ENCODE peak calls at places on chromosomes 2 and 18, in five cellular contexts. C, V, O, U and K are unnamed samples.
A peak's percentile ranks its signal among the peaks of the same experiment; 100 is the strongest.

GRCh38 chr2:33246432-33246831 is 230.0 kb upstream of the RASGRP3 start:
- DNase-seq in C (no peak), V (no peak), O (no peak), U (no peak), K (no peak)

GRCh38 chr2:127968610-127969339 is 59.1 kb downstream of the SAP130 start:
- DNase-seq in C (no peak), V (no peak), O (peak; percentile 9), U (no peak), K (no peak)

GRCh38 chr2:182330451-182331325 is 96.1 kb downstream of the PDE1A start:
- DNase-seq in C (no peak), V (no peak), O (no peak), U (no peak), K (no peak)

GRCh38 chr18:27652480-27653121 is 467.5 kb upstream of the CHST9 start:
- DNase-seq in C (no peak), V (no peak), O (no peak), U (no peak), K (no peak)

GRCh38 chr2:43376523-43377198 is 150.3 kb upstream of the ZFP36L2 start:
- DNase-seq in C (no peak), V (no peak), O (no peak), U (no peak), K (no peak)

GRCh38 chr2:204862809-204863208 is 317.5 kb downstream of the PARD3B start:
- DNase-seq in C (no peak), V (no peak), O (no peak), U (no peak), K (no peak)

GRCh38 chr18:57837917-57838548 is 34.9 kb upstream of the ATP8B1 start:
- DNase-seq in C (peak; percentile 42), V (no peak), O (no peak), U (no peak), K (no peak)

GRCh38 chr2:109066501-109066900 is 62.5 kb upstream of the SH3RF3 start:
- DNase-seq in C (no peak), V (no peak), O (no peak), U (no peak), K (no peak)

GRCh38 chr2:98465456-98466201 is 21.0 kb downstream of the INPP4A start:
- DNase-seq in C (peak; percentile 79), V (no peak), O (no peak), U (no peak), K (peak; percentile 75)

GRCh38 chr2:7044253-7045250 is 127.3 kb downstream of the RNF144A start:
- DNase-seq in C (peak; percentile 44), V (no peak), O (no peak), U (peak; percentile 1), K (peak; percentile 79)

GRCh38 chr18:51157215-51157614 is 40.3 kb downstream of the MEX3C start:
- DNase-seq in C (no peak), V (no peak), O (no peak), U (no peak), K (no peak)

GRCh38 chr2:158232476-158232875 is 130.8 kb downstream of the UPP2 start:
- DNase-seq in C (no peak), V (no peak), O (no peak), U (no peak), K (no peak)

GRCh38 chr18:30705943-30706342 is 336.6 kb downstream of the DSC3 start:
- DNase-seq in C (no peak), V (no peak), O (no peak), U (no peak), K (no peak)

GRCh38 chr2:121173806-121174205 is 111.2 kb downstream of the TFCP2L1 start:
- DNase-seq in C (no peak), V (no peak), O (no peak), U (no peak), K (peak; percentile 3)

GRCh38 chr18:12318334-12318697 is 10.3 kb downstream of the TUBB6 start:
- DNase-seq in C (no peak), V (no peak), O (no peak), U (no peak), K (no peak)

GRCh38 chr18:32135595-32135994 is 43.9 kb downstream of the RNF138 start:
- DNase-seq in C (no peak), V (no peak), O (no peak), U (no peak), K (no peak)

GRCh38 chr2:6506311-6507258 is 359.1 kb downstream of the CMPK2 start:
- DNase-seq in C (no peak), V (no peak), O (peak; percentile 34), U (no peak), K (no peak)

GRCh38 chr2:160650196-160651108 is 156.8 kb upstream of the RBMS1 start:
- DNase-seq in C (no peak), V (no peak), O (no peak), U (no peak), K (no peak)

GRCh38 chr18:79798999-79799370 is 1.2 kb downstream of the KCNG2 start:
- DNase-seq in C (no peak), V (no peak), O (no peak), U (no peak), K (no peak)

GRCh38 chr2:160075171-160075570 is 12.8 kb upstream of the PLA2R1 start:
- DNase-seq in C (no peak), V (no peak), O (peak; percentile 65), U (no peak), K (peak; percentile 32)

GRCh38 chr18:63197246-63197791 is 122.2 kb downstream of the BCL2 start:
- DNase-seq in C (no peak), V (no peak), O (no peak), U (no peak), K (no peak)

GRCh38 chr18:21650301-21650700 is 38.2 kb downstream of the SNRPD1 start:
- DNase-seq in C (no peak), V (no peak), O (no peak), U (no peak), K (no peak)

GRCh38 chr18:35506024-35506712 is 8.4 kb upstream of the INO80C start:
- DNase-seq in C (no peak), V (no peak), O (no peak), U (no peak), K (no peak)

GRCh38 chr18:42275949-42276730 is 321.1 kb downstream of the PIK3C3 start:
- DNase-seq in C (no peak), V (no peak), O (no peak), U (no peak), K (no peak)

GRCh38 chr2:150681120-150681796 is 193.8 kb upstream of the RND3 start:
- DNase-seq in C (no peak), V (no peak), O (peak; percentile 85), U (peak; percentile 82), K (no peak)

GRCh38 chr2:9145109-9145751 is 61.4 kb upstream of the ASAP2 start:
- DNase-seq in C (no peak), V (no peak), O (no peak), U (peak; percentile 15), K (no peak)

GRCh38 chr2:219619235-219619634 is 8.2 kb upstream of the SLC4A3 start:
- DNase-seq in C (no peak), V (no peak), O (no peak), U (no peak), K (no peak)

GRCh38 chr2:24164416-24164973 is 10.4 kb upstream of the FAM228A start:
- DNase-seq in C (peak; percentile 62), V (no peak), O (no peak), U (no peak), K (peak; percentile 30)

GRCh38 chr2:54724560-54725342 is 1.3 kb downstream of the EML6 start:
- DNase-seq in C (peak; percentile 26), V (peak; percentile 31), O (no peak), U (no peak), K (peak; percentile 38)

GRCh38 chr2:26008851-26009566 is 24.9 kb upstream of the RAB10 start:
- DNase-seq in C (no peak), V (no peak), O (no peak), U (peak; percentile 30), K (peak; percentile 73)

GRCh38 chr18:70380915-70381896 is 92.4 kb downstream of the SOCS6 start:
- DNase-seq in C (no peak), V (no peak), O (no peak), U (no peak), K (no peak)

GRCh38 chr18:58438161-58438983 is 190.5 kb downstream of the ALPK2 start:
- DNase-seq in C (no peak), V (no peak), O (no peak), U (no peak), K (no peak)

GRCh38 chr2:212931271-212931670 is 220.1 kb downstream of the IKZF2 start:
- DNase-seq in C (no peak), V (no peak), O (no peak), U (no peak), K (no peak)

GRCh38 chr2:134169788-134170187 is 84.1 kb upstream of the MGAT5 start:
- DNase-seq in C (no peak), V (no peak), O (no peak), U (no peak), K (no peak)

GRCh38 chr18:35477497-35477896 is 20.3 kb downstream of the INO80C start:
- DNase-seq in C (no peak), V (no peak), O (no peak), U (no peak), K (no peak)

GRCh38 chr2:119723121-119723635 is 36.5 kb upstream of the PTPN4 start:
- DNase-seq in C (no peak), V (no peak), O (no peak), U (no peak), K (no peak)